ENCODE peak calls at places on chromosomes 4 and X, in seven cellular contexts. G is IMR-90, B is trophoblast cell, X is neuronal stem cell, S is H9, U is mesendoderm, J is H1. P is an unnamed sample.

GRCh38 chr4:75698162-75698962 is 25.2 kb upstream of the G3BP2 start:
- DNase-seq in G (no peak), B (peak), X (no peak), S (no peak), U (peak), J (no peak), P (no peak)

GRCh38 chrX:120406638-120407037 is 44.7 kb downstream of the ATP1B4 start:
- DNase-seq in G (no peak), B (no peak), X (no peak), S (no peak), U (no peak), J (no peak), P (no peak)

GRCh38 chr4:101865501-101866062 is 75.1 kb downstream of the BANK1 start:
- DNase-seq in G (peak), B (peak), X (no peak), S (no peak), U (peak), J (no peak), P (peak)

GRCh38 chr4:76996445-76996844 is 46.9 kb downstream of the SEPTIN11 start:
- DNase-seq in G (no peak), B (no peak), X (no peak), S (no peak), U (no peak), J (no peak), P (no peak)

GRCh38 chrX:40105791-40106676 is 8.3 kb upstream of the BCOR start:
- DNase-seq in G (no peak), B (peak), X (no peak), S (peak), U (peak), J (no peak), P (peak)

GRCh38 chr4:17811078-17811603 is 362 bp downstream of the NCAPG start:
- DNase-seq in G (no peak), B (no peak), X (no peak), S (no peak), U (no peak), J (no peak), P (no peak)

GRCh38 chr4:122826596-122827257 is at the start of gene FGF2:
- DNase-seq in G (peak), B (no peak), X (peak), S (peak), U (peak), J (peak), P (peak)

GRCh38 chr4:182778222-182778982 is 138.8 kb downstream of the DCTD start:
- DNase-seq in G (peak), B (no peak), X (no peak), S (no peak), U (no peak), J (no peak), P (no peak)

GRCh38 chrX:107823456-107823855 is 2.2 kb upstream of the MID2 start:
- DNase-seq in G (peak), B (no peak), X (no peak), S (no peak), U (no peak), J (no peak), P (peak)

GRCh38 chrX:140967036-140967435 is 35.4 kb upstream of the SPANXB1 start:
- DNase-seq in G (no peak), B (no peak), X (no peak), S (no peak), U (no peak), J (no peak), P (no peak)

GRCh38 chrX:49919617-49920016 is 2.8 kb upstream of the CLCN5 start:
- DNase-seq in G (peak), B (peak), X (peak), S (peak), U (peak), J (no peak), P (peak)

GRCh38 chr4:32826169-32826568 is 2106.0 kb downstream of the PCDH7 start:
- DNase-seq in G (no peak), B (no peak), X (peak), S (no peak), U (peak), J (no peak), P (no peak)

GRCh38 chr4:123250843-123251242 is 145.8 kb upstream of the SPRY1 start:
- DNase-seq in G (peak), B (no peak), X (no peak), S (no peak), U (no peak), J (no peak), P (peak)

GRCh38 chr4:153143527-153144348 is 60.5 kb upstream of the TRIM2 start:
- DNase-seq in G (peak), B (peak), X (no peak), S (no peak), U (peak), J (no peak), P (peak)

GRCh38 chrX:71216446-71216845 is 6.6 kb upstream of the GJB1 start:
- DNase-seq in G (no peak), B (no peak), X (no peak), S (no peak), U (no peak), J (no peak), P (no peak)

GRCh38 chr4:8379771-8380170 is 60.8 kb downstream of the ACOX3 start:
- DNase-seq in G (no peak), B (no peak), X (no peak), S (no peak), U (no peak), J (no peak), P (no peak)

GRCh38 chrX:119997570-119997969 is 54.0 kb upstream of the NKAP start:
- DNase-seq in G (no peak), B (no peak), X (no peak), S (no peak), U (no peak), J (no peak), P (no peak)

GRCh38 chr4:74545488-74545887 is 100.6 kb downstream of the AREG start:
- DNase-seq in G (no peak), B (peak), X (no peak), S (no peak), U (no peak), J (no peak), P (no peak)

GRCh38 chrX:23435108-23435507 is 100.5 kb downstream of the PTCHD1 start:
- DNase-seq in G (no peak), B (no peak), X (no peak), S (no peak), U (peak), J (no peak), P (no peak)

GRCh38 chr4:47598320-47598719 is 113.2 kb downstream of the ATP10D start:
- DNase-seq in G (no peak), B (no peak), X (no peak), S (no peak), U (no peak), J (no peak), P (no peak)

GRCh38 chr4:40212674-40213504 is 16.1 kb downstream of the RHOH start:
- DNase-seq in G (peak), B (no peak), X (no peak), S (no peak), U (peak), J (no peak), P (peak)

GRCh38 chr4:73998040-73999011 is at the start of gene CXCL5:
- DNase-seq in G (peak), B (no peak), X (peak), S (peak), U (peak), J (peak), P (peak)

GRCh38 chr4:7630559-7631287 is 196.0 kb upstream of the PSAPL1 start:
- DNase-seq in G (peak), B (peak), X (no peak), S (no peak), U (no peak), J (no peak), P (peak)

GRCh38 chrX:123340691-123341090 is 156.6 kb downstream of the GRIA3 start:
- DNase-seq in G (no peak), B (no peak), X (no peak), S (no peak), U (no peak), J (no peak), P (peak)

GRCh38 chr4:21790437-21791029 is 158.0 kb downstream of the KCNIP4 start:
- DNase-seq in G (peak), B (peak), X (no peak), S (no peak), U (peak), J (no peak), P (peak)

GRCh38 chr4:113398441-113399143 is 349.1 kb downstream of the ANK2 start:
- DNase-seq in G (no peak), B (peak), X (no peak), S (no peak), U (peak), J (no peak), P (no peak)

GRCh38 chr4:108950158-108950915 is 187.5 kb upstream of the ETNPPL start:
- DNase-seq in G (no peak), B (peak), X (no peak), S (no peak), U (no peak), J (no peak), P (peak)

GRCh38 chrX:45068555-45068954 is 132.1 kb downstream of the DIPK2B start:
- DNase-seq in G (no peak), B (no peak), X (no peak), S (no peak), U (no peak), J (no peak), P (peak)

GRCh38 chrX:17710836-17711235 is 26.5 kb upstream of the SCML1 start:
- DNase-seq in G (peak), B (no peak), X (no peak), S (no peak), U (no peak), J (no peak), P (no peak)

GRCh38 chr4:77605210-77605902 is at the start of gene CXCL13:
- DNase-seq in G (no peak), B (no peak), X (no peak), S (no peak), U (no peak), J (no peak), P (no peak)

GRCh38 chr4:138045036-138045435 is 197.1 kb downstream of the SLC7A11 start:
- DNase-seq in G (no peak), B (no peak), X (no peak), S (no peak), U (no peak), J (no peak), P (no peak)

GRCh38 chr4:36051634-36052033 is 192.7 kb downstream of the ARAP2 start:
- DNase-seq in G (no peak), B (no peak), X (no peak), S (no peak), U (no peak), J (no peak), P (no peak)

GRCh38 chrX:68846536-68846935 is 17.7 kb downstream of the EFNB1 start:
- DNase-seq in G (peak), B (no peak), X (peak), S (peak), U (peak), J (peak), P (peak)

GRCh38 chr4:21726255-21726815 is 222.2 kb downstream of the KCNIP4 start:
- DNase-seq in G (no peak), B (peak), X (no peak), S (no peak), U (peak), J (no peak), P (peak)

GRCh38 chrX:19285857-19286256 is 57.9 kb upstream of the PDHA1 start:
- DNase-seq in G (no peak), B (no peak), X (no peak), S (no peak), U (no peak), J (no peak), P (no peak)

DNA sequence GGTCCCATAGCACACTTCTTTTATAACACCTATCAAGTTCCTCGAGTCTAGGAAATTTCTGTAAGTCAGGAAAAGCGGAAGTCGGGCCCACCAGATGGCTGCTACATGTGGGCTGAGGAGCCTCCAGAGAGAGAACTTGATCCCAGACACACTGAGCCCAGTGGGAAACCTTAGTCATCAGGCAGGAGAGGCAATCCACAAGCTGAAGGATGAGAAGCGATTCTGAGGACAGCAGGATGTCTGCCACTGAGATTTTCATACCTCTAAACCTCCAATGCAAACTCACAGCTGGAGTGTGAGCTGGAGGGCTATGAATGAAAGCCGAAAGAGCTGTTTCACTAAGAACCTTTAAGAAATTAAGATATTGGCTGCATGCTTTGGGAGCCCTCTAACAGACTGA is 52.6 kb upstream of the PDHA1 start:
- DNase-seq in G (no peak), B (no peak), X (no peak), S (peak), U (peak), J (no peak), P (no peak)
- H3K18ac ChIP-seq in G (no peak), B (no peak), X (no peak), S (no peak), U (no peak), J (no peak), P (no peak)

DNA sequence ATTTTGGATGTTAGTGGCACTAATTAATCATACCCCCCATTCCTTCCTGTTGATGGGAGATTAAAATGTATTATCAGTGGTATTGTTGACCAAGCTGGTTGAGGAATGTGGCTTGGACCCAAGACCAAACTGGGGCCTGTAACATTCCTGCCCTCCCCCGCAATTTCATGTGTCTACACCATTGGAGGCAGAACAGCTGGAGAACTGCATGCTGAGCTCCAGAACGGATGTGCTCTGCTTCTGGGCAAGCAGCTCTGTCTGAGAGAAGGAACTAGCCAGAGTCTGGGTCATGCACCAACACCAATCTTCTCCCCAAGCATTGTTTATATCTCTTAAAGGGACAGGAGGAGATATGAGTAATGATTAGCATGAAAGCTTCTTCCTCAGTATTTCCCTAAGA is 185.5 kb downstream of the CEP135 start:
- DNase-seq in G (peak), B (no peak), X (no peak), S (peak), U (peak), J (no peak), P (peak)
- H3K18ac ChIP-seq in G (no peak), B (no peak), X (no peak), S (no peak), U (no peak), J (no peak), P (no peak)

GRCh38 chr4:134585972-134586371 is 384.4 kb upstream of the PABPC4L start:
- DNase-seq in G (no peak), B (no peak), X (no peak), S (no peak), U (peak), J (no peak), P (no peak)
- H3K18ac ChIP-seq in G (no peak), B (no peak), X (no peak), S (no peak), U (no peak), J (no peak), P (no peak)

DNA sequence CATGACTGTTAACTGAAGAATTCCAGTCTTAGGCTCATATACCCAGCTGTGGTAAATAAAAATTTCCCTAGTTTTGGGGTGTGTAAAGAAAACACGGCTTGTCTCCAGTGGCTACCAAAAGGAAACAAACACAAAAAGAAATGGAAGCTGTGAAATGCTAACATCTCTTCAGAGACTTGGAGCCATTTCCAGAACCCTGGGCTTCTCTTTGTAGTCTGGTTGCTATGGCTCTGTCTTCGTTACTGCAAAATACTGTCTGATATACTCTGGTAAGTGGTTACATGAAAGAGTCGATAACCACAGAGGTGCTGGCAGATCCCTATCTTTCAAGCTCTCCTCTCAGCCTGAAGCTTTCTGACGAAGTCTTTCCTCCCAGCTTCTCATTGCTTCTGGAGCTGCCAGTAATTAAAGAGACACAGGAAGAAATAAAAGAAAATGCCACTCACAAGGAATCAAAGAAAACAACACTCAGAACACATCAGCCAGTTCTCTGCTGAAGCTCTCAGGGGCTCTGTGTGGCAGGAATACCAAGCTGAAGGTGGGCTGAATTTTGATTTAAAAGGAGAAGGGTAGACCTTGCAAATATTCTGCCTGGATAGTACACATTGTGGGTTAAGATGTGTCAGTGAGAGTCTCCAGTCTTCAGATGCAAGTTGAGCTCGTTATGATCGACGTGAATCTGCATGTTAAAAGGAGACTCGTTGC is 107.5 kb upstream of the FAM9C start:
- DNase-seq in G (peak), B (no peak), X (no peak), S (no peak), U (peak), J (no peak), P (peak)
- H3K18ac ChIP-seq in G (no peak), B (no peak), X (no peak), S (no peak), U (no peak), J (peak), P (peak)

DNA sequence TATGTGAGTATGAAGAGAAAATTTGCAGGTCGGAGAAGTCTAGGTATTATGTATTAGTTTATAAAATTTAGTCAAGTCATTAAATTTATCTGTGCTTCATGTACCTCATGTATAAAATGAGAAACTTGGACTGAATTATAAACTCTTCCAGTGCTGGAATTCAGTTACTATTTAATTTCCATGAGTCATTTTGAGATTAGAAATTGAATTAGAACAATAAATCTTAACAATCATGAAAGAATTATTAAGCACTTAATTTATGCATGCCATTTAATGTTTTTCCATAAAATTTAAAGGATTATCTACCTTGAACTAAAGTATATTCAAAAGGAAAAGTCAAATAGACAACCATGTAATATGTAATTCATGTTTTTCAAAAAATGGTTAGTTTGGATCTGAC is 195.8 kb downstream of the MAD2L1 start:
- DNase-seq in G (no peak), B (no peak), X (no peak), S (no peak), U (no peak), J (no peak), P (no peak)
- H3K18ac ChIP-seq in G (no peak), B (no peak), X (no peak), S (no peak), U (no peak), J (no peak), P (no peak)

GRCh38 chrX:117752745-117753144 is 363.9 kb downstream of the KLHL13 start:
- DNase-seq in G (no peak), B (no peak), X (no peak), S (no peak), U (no peak), J (no peak), P (no peak)

DNA sequence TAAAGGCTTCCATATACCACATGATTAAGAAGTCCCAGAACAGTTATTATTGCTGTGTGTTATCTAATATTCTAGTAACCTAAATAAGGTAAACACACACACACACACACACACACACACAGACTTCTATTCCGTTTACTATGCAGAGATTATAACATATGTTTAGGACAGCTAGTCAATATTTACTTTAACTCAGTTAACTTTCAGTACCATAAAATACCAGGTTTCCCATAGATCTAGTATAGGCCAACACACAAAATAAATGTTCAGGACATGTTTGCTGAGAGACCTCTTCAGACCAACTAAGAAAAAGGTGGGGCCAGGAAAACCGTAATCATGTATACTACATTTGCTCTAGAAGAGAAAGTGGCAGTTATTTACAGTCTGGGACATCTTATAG is 365.5 kb downstream of the KLHL13 start:
- DNase-seq in G (no peak), B (no peak), X (no peak), S (no peak), U (no peak), J (no peak), P (no peak)
- H3K18ac ChIP-seq in G (no peak), B (no peak), X (no peak), S (no peak), U (no peak), J (no peak), P (no peak)

DNA sequence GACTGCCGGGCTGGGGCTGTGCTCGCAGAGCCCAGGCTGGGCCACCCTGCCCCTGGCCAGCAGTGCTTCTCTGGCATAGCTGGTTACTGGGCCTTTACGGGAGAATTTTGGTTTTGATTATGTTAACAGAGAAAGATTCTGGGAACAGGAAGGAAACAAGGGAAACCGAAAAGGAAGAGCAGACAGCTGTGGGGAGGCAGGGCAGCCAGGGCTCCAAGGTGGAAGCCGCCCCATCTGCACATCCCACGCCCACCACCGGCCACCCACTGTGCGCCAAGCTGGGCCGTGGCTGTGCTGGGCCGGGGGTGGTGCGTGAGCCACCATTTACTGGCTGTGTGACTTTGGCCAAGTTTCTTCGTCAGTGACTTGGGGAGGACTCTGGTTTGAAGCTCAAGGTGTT is 20.1 kb downstream of the SH3BP2 start:
- DNase-seq in G (no peak), B (no peak), X (no peak), S (no peak), U (no peak), J (no peak), P (no peak)
- H3K18ac ChIP-seq in G (no peak), B (no peak), X (no peak), S (no peak), U (no peak), J (peak), P (peak)

GRCh38 chr4:88244821-88245579 is 39.4 kb downstream of the PPM1K start:
- DNase-seq in G (no peak), B (no peak), X (no peak), S (no peak), U (no peak), J (no peak), P (no peak)
- H3K18ac ChIP-seq in G (no peak), B (no peak), X (peak), S (peak), U (no peak), J (no peak), P (no peak)

GRCh38 chr4:141972950-141973349 is 336.6 kb downstream of the IL15 start:
- DNase-seq in G (no peak), B (no peak), X (no peak), S (no peak), U (peak), J (no peak), P (no peak)
- H3K18ac ChIP-seq in G (no peak), B (no peak), X (no peak), S (no peak), U (no peak), J (no peak), P (no peak)

P was measured in mesenchymal stem cell.